ENCODE peak calls at places on chromosomes 11 and 22, in eight cellular contexts. One of them, this sample, is unnamed.
A peak's percentile ranks its signal among the peaks of the same experiment; 100 is the strongest.

GRCh38 chr11:123061403-123062157 is at the start of gene HSPA8:
- DNase-seq in stomach: peak; percentile 60
- DNase-seq in fibroblast of lung: peak; percentile 64
- DNase-seq in tibial nerve: peak; percentile 59
- DNase-seq in H1: no peak
- DNase-seq in cardiac fibroblast: peak; percentile 70
- DNase-seq in A549: no peak
- DNase-seq in cardiac muscle cell: peak; percentile 74
- DNase-seq in this sample: peak; percentile 58

GRCh38 chr11:112719736-112720525 is 241.3 kb upstream of the NCAM1 start:
- DNase-seq in fibroblast of lung: no peak
- DNase-seq in stomach: no peak
- DNase-seq in cardiac fibroblast: peak; percentile 31
- DNase-seq in cardiac muscle cell: no peak
- DNase-seq in A549: no peak
- DNase-seq in tibial nerve: no peak
- DNase-seq in H1: no peak
- DNase-seq in this sample: no peak

GRCh38 chr11:8056810-8057463 is 24.1 kb upstream of the TUB start:
- DNase-seq in tibial nerve: peak; percentile 83
- DNase-seq in fibroblast of lung: peak; percentile 83
- DNase-seq in H1: no peak
- DNase-seq in stomach: peak; percentile 26
- DNase-seq in cardiac fibroblast: peak; percentile 76
- DNase-seq in A549: no peak
- DNase-seq in cardiac muscle cell: peak; percentile 93
- DNase-seq in this sample: peak; percentile 95

GRCh38 chr11:123020968-123021367 is 39.3 kb upstream of the BSX start:
- DNase-seq in fibroblast of lung: peak; percentile 57
- DNase-seq in H1: no peak
- DNase-seq in cardiac muscle cell: peak; percentile 74
- DNase-seq in A549: peak; percentile 77
- DNase-seq in tibial nerve: peak; percentile 16
- DNase-seq in stomach: no peak
- DNase-seq in cardiac fibroblast: peak; percentile 66
- DNase-seq in this sample: peak; percentile 59

GRCh38 chr11:58900479-58901420 is 38.5 kb upstream of the GLYATL1 start:
- DNase-seq in H1: peak; percentile 95
- DNase-seq in tibial nerve: peak; percentile 70
- DNase-seq in fibroblast of lung: peak; percentile 90
- DNase-seq in stomach: peak; percentile 83
- DNase-seq in A549: peak; percentile 47
- DNase-seq in cardiac fibroblast: peak; percentile 83
- DNase-seq in cardiac muscle cell: peak; percentile 88
- DNase-seq in this sample: peak; percentile 80

GRCh38 chr22:42397332-42398246 is 34.6 kb downstream of the NFAM1 start:
- DNase-seq in H1: no peak
- DNase-seq in tibial nerve: peak; percentile 51
- DNase-seq in stomach: no peak
- DNase-seq in fibroblast of lung: no peak
- DNase-seq in A549: no peak
- DNase-seq in cardiac muscle cell: no peak
- DNase-seq in cardiac fibroblast: no peak
- DNase-seq in this sample: no peak

GRCh38 chr11:128711136-128711535 is 17.3 kb downstream of the FLI1 start:
- DNase-seq in H1: no peak
- DNase-seq in A549: no peak
- DNase-seq in cardiac fibroblast: peak; percentile 89
- DNase-seq in tibial nerve: no peak
- DNase-seq in stomach: no peak
- DNase-seq in cardiac muscle cell: peak; percentile 71
- DNase-seq in fibroblast of lung: peak; percentile 64
- DNase-seq in this sample: peak; percentile 72

GRCh38 chr11:477042-477715 is 27.1 kb downstream of the PTDSS2 start:
- DNase-seq in fibroblast of lung: no peak
- DNase-seq in cardiac muscle cell: no peak
- DNase-seq in stomach: no peak
- DNase-seq in A549: no peak
- DNase-seq in tibial nerve: no peak
- DNase-seq in cardiac fibroblast: no peak
- DNase-seq in H1: no peak
- DNase-seq in this sample: no peak

GRCh38 chr11:88175707-88176066 is 444 bp upstream of the RAB38 start:
- DNase-seq in tibial nerve: no peak
- DNase-seq in H1: no peak
- DNase-seq in cardiac fibroblast: no peak
- DNase-seq in A549: no peak
- DNase-seq in fibroblast of lung: peak; percentile 20
- DNase-seq in stomach: no peak
- DNase-seq in cardiac muscle cell: peak; percentile 11
- DNase-seq in this sample: no peak

GRCh38 chr11:3969613-3970012 is 114.1 kb downstream of the STIM1 start:
- DNase-seq in H1: no peak
- DNase-seq in A549: no peak
- DNase-seq in cardiac fibroblast: no peak
- DNase-seq in cardiac muscle cell: no peak
- DNase-seq in stomach: no peak
- DNase-seq in tibial nerve: no peak
- DNase-seq in fibroblast of lung: no peak
- DNase-seq in this sample: no peak

GRCh38 chr11:17765381-17766359 is 31.1 kb downstream of the KCNC1 start:
- DNase-seq in stomach: no peak
- DNase-seq in tibial nerve: no peak
- DNase-seq in cardiac fibroblast: no peak
- DNase-seq in A549: no peak
- DNase-seq in fibroblast of lung: no peak
- DNase-seq in H1: no peak
- DNase-seq in cardiac muscle cell: no peak
- DNase-seq in this sample: no peak

GRCh38 chr11:121282886-121283502 is 9.6 kb upstream of the SC5D start:
- DNase-seq in cardiac fibroblast: no peak
- DNase-seq in fibroblast of lung: no peak
- DNase-seq in cardiac muscle cell: no peak
- DNase-seq in tibial nerve: no peak
- DNase-seq in A549: no peak
- DNase-seq in stomach: no peak
- DNase-seq in H1: no peak
- DNase-seq in this sample: no peak

GRCh38 chr11:75554258-75555022 is 7.6 kb upstream of the SERPINH1 start:
- DNase-seq in fibroblast of lung: peak; percentile 100
- DNase-seq in A549: no peak
- DNase-seq in cardiac fibroblast: peak; percentile 100
- DNase-seq in tibial nerve: peak; percentile 76
- DNase-seq in H1: no peak
- DNase-seq in stomach: peak; percentile 67
- DNase-seq in cardiac muscle cell: peak; percentile 100
- DNase-seq in this sample: peak; percentile 100
- H3K4me3 ChIP-seq in fibroblast of lung: peak overlapping the region; percentile 38
- H3K4me3 ChIP-seq in A549: no peak overlapping the region
- H3K4me3 ChIP-seq in cardiac fibroblast: peak overlapping the region; percentile 13
- H3K4me3 ChIP-seq in tibial nerve: no peak overlapping the region
- H3K4me3 ChIP-seq in H1: no peak overlapping the region
- H3K4me3 ChIP-seq in stomach: peak overlapping the region; percentile 16
- H3K4me3 ChIP-seq in cardiac muscle cell: no peak overlapping the region
- H3K4me3 ChIP-seq in this sample: peak overlapping the region; percentile 36

DNA sequence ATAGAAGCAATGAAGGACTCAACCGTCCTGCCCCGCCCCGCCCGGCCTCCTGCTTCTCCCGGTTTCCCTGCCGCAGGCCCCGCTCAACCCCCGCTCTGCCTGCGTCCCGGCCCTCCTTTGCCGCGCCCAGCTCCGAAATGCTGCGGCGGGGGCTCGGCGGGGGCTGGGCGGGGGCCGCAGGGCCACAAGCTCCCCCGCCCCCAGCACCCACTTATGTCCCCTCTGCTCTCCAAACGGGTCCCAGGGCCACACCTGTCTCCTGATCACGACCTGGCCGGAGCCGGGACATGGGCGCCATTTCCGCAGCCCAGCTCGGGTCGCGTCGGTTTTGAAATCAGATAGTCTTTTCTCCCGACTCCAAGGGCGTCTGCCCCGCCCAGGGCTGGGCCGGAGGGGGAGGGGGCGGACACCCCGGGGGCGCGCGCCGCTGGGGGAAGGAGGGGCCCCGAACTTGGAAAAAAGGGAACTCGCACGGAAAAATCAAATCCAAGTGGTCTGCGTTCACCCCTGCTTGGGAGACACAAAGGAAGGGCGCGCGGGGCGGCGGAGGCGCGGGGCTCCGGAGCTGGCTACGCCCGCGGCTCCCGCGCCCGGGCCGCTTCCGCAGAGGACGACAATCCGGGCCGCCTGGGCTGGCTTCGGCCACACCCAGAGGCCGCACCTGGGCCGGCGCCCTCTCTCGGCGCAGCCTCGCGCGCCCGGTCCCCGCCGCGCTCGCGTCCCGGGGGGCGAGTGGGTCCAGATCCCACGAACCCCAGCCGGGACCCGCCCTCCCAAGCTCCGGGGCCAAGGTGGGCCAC is 70.5 kb upstream of the EP300 start:
- DNase-seq in cardiac muscle cell: peak; percentile 72
- DNase-seq in fibroblast of lung: peak; percentile 68
- DNase-seq in cardiac fibroblast: peak; percentile 34
- DNase-seq in A549: peak; percentile 41
- DNase-seq in tibial nerve: peak; percentile 63
- DNase-seq in H1: no peak
- DNase-seq in stomach: peak; percentile 69
- DNase-seq in this sample: peak; percentile 44
- TF ChIP-seq CTCF in cardiac muscle cell: no peak
- TF ChIP-seq CTCF in fibroblast of lung: no peak
- TF ChIP-seq CTCF in cardiac fibroblast: no peak
- TF ChIP-seq CTCF in A549: peak; percentile 20
- TF ChIP-seq CTCF in tibial nerve: no peak
- TF ChIP-seq CTCF in H1: no peak
- TF ChIP-seq CTCF in stomach: no peak
- TF ChIP-seq CTCF in this sample: no peak

GRCh38 chr22:31049815-31050420 is 31.2 kb upstream of the SMTN start:
- DNase-seq in fibroblast of lung: no peak
- DNase-seq in cardiac muscle cell: peak; percentile 50
- DNase-seq in stomach: no peak
- DNase-seq in H1: no peak
- DNase-seq in tibial nerve: no peak
- DNase-seq in cardiac fibroblast: peak; percentile 25
- DNase-seq in A549: no peak
- DNase-seq in this sample: no peak

GRCh38 chr22:31056986-31057599 is 24.0 kb upstream of the SMTN start:
- DNase-seq in cardiac fibroblast: no peak
- DNase-seq in fibroblast of lung: no peak
- DNase-seq in H1: no peak
- DNase-seq in stomach: no peak
- DNase-seq in A549: no peak
- DNase-seq in cardiac muscle cell: peak; percentile 73
- DNase-seq in tibial nerve: no peak
- DNase-seq in this sample: no peak

DNA sequence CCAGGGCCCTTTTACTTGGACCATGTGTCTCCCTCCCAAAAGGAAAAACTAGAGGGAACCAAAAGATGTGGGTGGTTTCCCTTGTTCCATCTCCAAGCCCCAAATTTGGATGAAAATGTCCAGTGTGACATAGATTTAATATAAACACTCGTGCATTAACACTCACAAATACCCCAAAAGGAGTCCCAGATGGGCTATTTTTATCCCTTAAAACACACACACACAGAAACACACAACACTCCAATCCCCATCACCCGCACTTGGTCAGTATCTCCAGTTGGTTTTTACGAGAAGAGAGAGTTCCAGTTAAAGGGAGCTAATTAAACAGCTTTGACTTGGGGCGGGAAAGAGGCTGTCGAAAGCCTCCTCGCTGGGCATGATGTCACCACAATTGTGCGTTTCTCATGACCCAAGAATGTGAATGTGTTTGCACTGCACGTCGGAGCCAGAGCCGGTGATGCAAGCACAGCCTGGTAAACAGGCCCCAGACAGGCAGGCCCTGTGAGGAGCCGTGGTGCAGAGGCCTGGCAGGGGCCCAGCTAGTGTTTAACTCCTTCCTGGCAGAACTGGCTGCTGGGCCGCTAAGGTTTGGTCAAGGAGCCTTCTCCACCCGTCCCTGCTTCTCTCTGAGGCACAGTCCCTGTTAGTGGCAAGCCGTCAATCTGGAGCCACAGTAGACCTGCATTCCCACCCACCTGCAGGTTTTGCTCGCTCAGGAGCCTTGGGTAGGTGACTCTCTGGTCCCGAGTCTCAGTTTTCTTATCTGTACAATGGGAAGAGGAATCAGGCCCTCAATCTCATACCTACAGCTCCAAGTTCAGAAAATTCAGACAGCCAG is 25.6 kb upstream of the SMTN start:
- DNase-seq in tibial nerve: peak; percentile 76
- DNase-seq in H1: no peak
- DNase-seq in fibroblast of lung: peak; percentile 99
- DNase-seq in cardiac fibroblast: peak; percentile 99
- DNase-seq in cardiac muscle cell: peak; percentile 99
- DNase-seq in A549: peak; percentile 92
- DNase-seq in stomach: peak; percentile 94
- DNase-seq in this sample: peak; percentile 98
- H3K4me3 ChIP-seq in tibial nerve: no peak overlapping the region
- H3K4me3 ChIP-seq in H1: no peak overlapping the region
- H3K4me3 ChIP-seq in fibroblast of lung: no peak overlapping the region
- H3K4me3 ChIP-seq in cardiac fibroblast: no peak overlapping the region
- H3K4me3 ChIP-seq in cardiac muscle cell: no peak overlapping the region
- H3K4me3 ChIP-seq in A549: no peak overlapping the region
- H3K4me3 ChIP-seq in stomach: no peak overlapping the region
- H3K4me3 ChIP-seq in this sample: no peak overlapping the region

GRCh38 chr11:69721745-69722144 is 17.9 kb upstream of the FGF19 start:
- DNase-seq in stomach: no peak
- DNase-seq in tibial nerve: no peak
- DNase-seq in A549: no peak
- DNase-seq in H1: no peak
- DNase-seq in cardiac muscle cell: no peak
- DNase-seq in fibroblast of lung: no peak
- DNase-seq in cardiac fibroblast: no peak
- DNase-seq in this sample: no peak
- TF ChIP-seq CTCF in stomach: no peak
- TF ChIP-seq CTCF in tibial nerve: no peak
- TF ChIP-seq CTCF in A549: peak; percentile 31
- TF ChIP-seq CTCF in H1: peak; percentile 62
- TF ChIP-seq CTCF in cardiac muscle cell: peak; percentile 33
- TF ChIP-seq CTCF in fibroblast of lung: no peak
- TF ChIP-seq CTCF in cardiac fibroblast: no peak
- TF ChIP-seq CTCF in this sample: no peak

GRCh38 chr11:1570001-1570453 is 2.0 kb downstream of the DUSP8 start:
- DNase-seq in cardiac muscle cell: no peak
- DNase-seq in fibroblast of lung: no peak
- DNase-seq in cardiac fibroblast: no peak
- DNase-seq in tibial nerve: no peak
- DNase-seq in stomach: no peak
- DNase-seq in H1: no peak
- DNase-seq in A549: no peak
- DNase-seq in this sample: no peak

GRCh38 chr11:1571760-1572199 is 291 bp downstream of the DUSP8 start:
- DNase-seq in H1: no peak
- DNase-seq in cardiac muscle cell: no peak
- DNase-seq in A549: no peak
- DNase-seq in cardiac fibroblast: no peak
- DNase-seq in fibroblast of lung: no peak
- DNase-seq in tibial nerve: no peak
- DNase-seq in stomach: no peak
- DNase-seq in this sample: no peak

GRCh38 chr11:1570896-1571759 is 943 bp downstream of the DUSP8 start:
- DNase-seq in stomach: no peak
- DNase-seq in tibial nerve: no peak
- DNase-seq in cardiac fibroblast: no peak
- DNase-seq in cardiac muscle cell: no peak
- DNase-seq in A549: no peak
- DNase-seq in fibroblast of lung: no peak
- DNase-seq in H1: no peak
- DNase-seq in this sample: no peak

GRCh38 chr11:1569251-1569780 is 2.8 kb downstream of the DUSP8 start:
- DNase-seq in A549: no peak
- DNase-seq in stomach: peak; percentile 49
- DNase-seq in tibial nerve: no peak
- DNase-seq in cardiac muscle cell: no peak
- DNase-seq in cardiac fibroblast: no peak
- DNase-seq in H1: no peak
- DNase-seq in fibroblast of lung: no peak
- DNase-seq in this sample: no peak

GRCh38 chr11:1570531-1570895 is 1.6 kb downstream of the DUSP8 start:
- DNase-seq in stomach: no peak
- DNase-seq in A549: no peak
- DNase-seq in H1: no peak
- DNase-seq in cardiac fibroblast: no peak
- DNase-seq in tibial nerve: no peak
- DNase-seq in cardiac muscle cell: no peak
- DNase-seq in fibroblast of lung: no peak
- DNase-seq in this sample: no peak
- H3K4me3 ChIP-seq in stomach: peak overlapping the region; percentile 63
- H3K4me3 ChIP-seq in A549: peak overlapping the region; percentile 74
- H3K4me3 ChIP-seq in H1: no peak overlapping the region
- H3K4me3 ChIP-seq in cardiac fibroblast: no peak overlapping the region
- H3K4me3 ChIP-seq in tibial nerve: peak overlapping the region; percentile 73
- H3K4me3 ChIP-seq in cardiac muscle cell: no peak overlapping the region
- H3K4me3 ChIP-seq in fibroblast of lung: no peak overlapping the region
- H3K4me3 ChIP-seq in this sample: no peak overlapping the region